ENCODE peak calls at places on chromosomes 3 and 15, in six cellular contexts. S is lung, N is mucosa of descending colon, W is Panc1, U is GM20000, Q is PC-9. T is an unnamed sample.

GRCh38 chr3:40306336-40306735 is 3.2 kb upstream of the EIF1B start:
- DNase-seq in W (no peak), Q (no peak), N (no peak), U (no peak), S (no peak), T (no peak)

GRCh38 chr3:156605686-156606605 is 51.0 kb upstream of the SSR3 start:
- DNase-seq in S (peak; percentile 87), N (no peak), U (peak; percentile 20), W (no peak), Q (peak; percentile 82), T (peak; percentile 78)

GRCh38 chr3:23623841-23624240 is 181.9 kb upstream of the UBE2E1 start:
- DNase-seq in Q (no peak), W (no peak), U (no peak), N (no peak), S (no peak), T (no peak)

GRCh38 chr3:10253731-10254130 is 5.5 kb downstream of the TATDN2 start:
- DNase-seq in U (no peak), W (no peak), Q (no peak), S (no peak), N (no peak), T (no peak)

GRCh38 chr3:138912237-138912636 is 34.7 kb downstream of the FOXL2 start:
- DNase-seq in N (no peak), U (no peak), W (no peak), Q (no peak), S (no peak), T (no peak)

GRCh38 chr3:23615068-23615467 is 190.7 kb upstream of the UBE2E1 start:
- DNase-seq in S (no peak), W (no peak), N (no peak), Q (no peak), U (no peak), T (no peak)

GRCh38 chr3:55297235-55297634 is 189.9 kb downstream of the WNT5A start:
- DNase-seq in W (no peak), Q (no peak), U (no peak), N (no peak), S (no peak), T (no peak)

GRCh38 chr15:85831415-85832113 is 36.8 kb upstream of the KLHL25 start:
- DNase-seq in Q (no peak), U (peak; percentile 40), W (no peak), N (peak; percentile 61), S (peak; percentile 41), T (peak; percentile 62)

GRCh38 chr15:73346735-73347312 is 21.9 kb downstream of the HCN4 start:
- DNase-seq in U (peak; percentile 67), W (no peak), Q (peak; percentile 48), N (no peak), S (peak; percentile 69), T (peak; percentile 12)

GRCh38 chr3:140505256-140505655 is 172.6 kb upstream of the TRIM42 start:
- DNase-seq in W (no peak), Q (no peak), U (peak; percentile 48), S (no peak), N (no peak), T (peak; percentile 13)

GRCh38 chr3:71636482-71636881 is 53.0 kb upstream of the FOXP1 start:
- DNase-seq in U (no peak), W (no peak), Q (no peak), N (no peak), S (no peak), T (no peak)

GRCh38 chr15:89662893-89663673 is 7.8 kb upstream of the KIF7 start:
- DNase-seq in U (peak; percentile 8), Q (peak; percentile 91), S (peak; percentile 36), W (no peak), N (peak; percentile 85), T (peak; percentile 94)

GRCh38 chr15:64134322-64134829 is 17.2 kb upstream of the SNX22 start:
- DNase-seq in N (no peak), W (no peak), Q (no peak), S (peak; percentile 72), U (no peak), T (peak; percentile 39)

GRCh38 chr3:125059488-125060245 is 3.9 kb upstream of the HEG1 start:
- DNase-seq in U (no peak), Q (no peak), N (no peak), W (no peak), S (no peak), T (peak; percentile 56)

GRCh38 chr15:51830279-51830806 is 890 bp downstream of the TMOD3 start:
- DNase-seq in Q (peak; percentile 39), W (no peak), U (peak; percentile 33), N (no peak), S (no peak), T (peak; percentile 41)

GRCh38 chr3:196528639-196529233 is 13.6 kb upstream of the SMCO1 start:
- DNase-seq in U (peak; percentile 97), Q (peak; percentile 59), S (peak; percentile 69), W (no peak), N (peak; percentile 80), T (peak; percentile 62)

GRCh38 chr3:45273681-45274515 is 47.8 kb upstream of the TMEM158 start:
- DNase-seq in Q (peak; percentile 48), U (no peak), N (no peak), S (no peak), W (no peak), T (peak; percentile 25)

GRCh38 chr3:169362261-169362660 is 301.3 kb downstream of the MECOM start:
- DNase-seq in U (no peak), W (no peak), N (no peak), S (peak; percentile 33), Q (no peak), T (peak; percentile 22)

GRCh38 chr15:61227269-61228024 is 1.7 kb downstream of the RORA start:
- DNase-seq in S (peak; percentile 32), Q (peak; percentile 60), N (no peak), W (no peak), U (no peak), T (peak; percentile 65)

GRCh38 chr15:100383302-100384107 is 41.7 kb upstream of the ADAMTS17 start:
- DNase-seq in U (peak; percentile 19), W (no peak), N (no peak), Q (peak; percentile 39), S (peak; percentile 38), T (peak; percentile 8)

GRCh38 chr15:55196011-55196410 is 730 bp downstream of the RSL24D1 start:
- DNase-seq in S (no peak), Q (no peak), U (no peak), N (no peak), W (no peak), T (no peak)

GRCh38 chr3:58521002-58521670 is 15.9 kb downstream of the ACOX2 start:
- DNase-seq in S (no peak), W (no peak), Q (no peak), N (no peak), U (no peak), T (peak; percentile 47)

GRCh38 chr15:55744026-55744655 is 1.2 kb upstream of the PRTG start:
- DNase-seq in Q (no peak), W (no peak), U (no peak), S (no peak), N (no peak), T (no peak)

GRCh38 chr3:71244153-71245051 is 339.1 kb downstream of the FOXP1 start:
- DNase-seq in N (no peak), Q (no peak), U (no peak), W (no peak), S (no peak), T (peak; percentile 63)

DNA sequence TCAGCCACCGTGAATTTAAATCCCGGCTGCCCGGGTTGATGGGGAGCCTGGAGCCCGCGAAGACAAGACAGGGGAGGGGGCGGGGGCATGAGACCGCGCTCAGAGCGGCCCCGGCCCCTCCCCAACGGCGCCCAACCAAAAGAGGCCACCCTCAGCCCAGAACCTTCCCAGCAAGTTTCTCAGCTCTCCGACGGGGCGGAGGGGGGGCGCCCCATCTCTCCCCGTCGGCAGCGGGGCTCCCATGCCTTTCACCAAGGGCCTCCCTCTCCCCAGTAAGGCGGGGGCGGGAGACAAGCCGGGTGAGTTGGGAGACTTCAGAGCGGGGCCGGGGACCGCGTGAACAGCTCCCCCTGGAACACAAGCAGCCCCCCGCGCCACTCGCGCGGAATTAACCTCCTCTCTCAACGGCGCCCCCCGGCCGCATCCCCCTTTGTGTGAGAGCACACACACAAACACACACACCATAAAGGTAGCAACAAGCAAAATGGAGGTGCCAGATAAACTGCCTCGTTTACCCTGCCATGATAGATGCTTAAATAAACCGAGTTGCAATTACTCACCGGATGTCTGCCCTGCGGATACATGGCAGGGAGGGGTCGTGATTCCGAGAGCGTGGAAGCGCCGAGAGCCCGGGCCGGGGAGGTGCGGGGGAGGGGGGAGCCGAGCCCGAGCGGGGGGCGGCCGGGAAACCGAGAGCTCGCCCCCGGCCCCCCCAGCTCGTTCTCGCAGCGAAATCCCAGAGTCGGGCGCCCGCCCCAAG is 1.3 kb downstream of the TLE3 start:
- DNase-seq in W (no peak), S (peak; percentile 39), U (peak; percentile 70), Q (peak; percentile 37), N (peak; percentile 79), T (peak; percentile 56)
- TF ChIP-seq CTCF in W (no peak), S (no peak), U (no peak), Q (no peak), N (no peak), T (no peak)

DNA sequence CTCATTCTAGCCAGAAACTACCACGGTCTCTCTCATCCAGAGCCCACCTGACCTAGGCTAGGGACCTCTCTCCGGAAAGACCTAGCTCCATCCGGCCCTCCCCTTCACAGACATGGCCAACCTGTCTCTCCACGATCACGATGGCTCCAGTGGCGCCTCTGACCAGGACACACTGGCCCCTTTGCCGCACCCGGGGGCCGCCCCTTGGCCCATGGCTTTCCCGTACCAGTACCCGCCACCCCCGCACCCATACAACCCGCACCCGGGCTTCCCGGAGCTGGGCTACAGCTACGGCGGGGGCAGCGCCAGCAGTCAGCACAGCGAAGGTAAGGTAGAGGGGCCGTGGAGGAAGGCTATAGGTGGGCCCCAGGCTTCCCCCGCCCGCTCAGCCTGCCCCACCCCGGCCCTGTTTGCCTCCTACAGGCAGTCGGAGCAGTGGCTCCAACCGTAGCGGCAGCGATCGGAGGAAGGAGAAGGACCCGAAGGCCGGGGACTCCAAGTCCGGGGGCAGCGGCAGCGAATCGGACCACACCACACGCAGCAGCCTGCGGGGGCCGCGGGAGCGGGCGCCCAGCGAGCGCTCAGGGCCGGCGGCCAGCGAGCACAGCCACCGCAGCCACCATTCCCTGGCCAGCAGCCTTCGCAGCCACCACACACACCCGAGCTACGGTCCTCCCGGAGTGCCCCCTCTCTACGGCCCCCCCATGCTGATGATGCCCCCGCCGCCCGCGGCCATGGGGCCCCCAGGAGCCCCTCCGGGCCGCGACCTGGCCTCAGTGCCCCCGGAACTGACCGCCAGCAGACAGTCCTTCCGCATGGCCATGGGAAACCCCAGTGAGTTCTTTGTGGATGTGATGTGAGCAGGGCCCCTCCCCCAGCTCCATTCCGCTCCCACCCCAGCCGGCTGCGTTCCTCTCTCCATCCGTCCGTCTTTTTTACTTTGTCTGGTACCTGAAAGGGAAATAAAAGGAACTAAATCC is 4.5 kb upstream of the AP2M1 start:
- DNase-seq in U (no peak), S (no peak), N (no peak), Q (no peak), W (no peak), T (no peak)
- TF ChIP-seq CTCF in U (no peak), S (no peak), N (no peak), Q (no peak), W (no peak), T (no peak)

GRCh38 chr3:112654979-112655378 is 14.0 kb upstream of the CCDC80 start:
- DNase-seq in S (no peak), U (no peak), Q (no peak), W (no peak), N (no peak), T (no peak)
- TF ChIP-seq CTCF in S (no peak), U (no peak), Q (peak; percentile 43), W (peak; percentile 32), N (no peak), T (peak; percentile 10)

DNA sequence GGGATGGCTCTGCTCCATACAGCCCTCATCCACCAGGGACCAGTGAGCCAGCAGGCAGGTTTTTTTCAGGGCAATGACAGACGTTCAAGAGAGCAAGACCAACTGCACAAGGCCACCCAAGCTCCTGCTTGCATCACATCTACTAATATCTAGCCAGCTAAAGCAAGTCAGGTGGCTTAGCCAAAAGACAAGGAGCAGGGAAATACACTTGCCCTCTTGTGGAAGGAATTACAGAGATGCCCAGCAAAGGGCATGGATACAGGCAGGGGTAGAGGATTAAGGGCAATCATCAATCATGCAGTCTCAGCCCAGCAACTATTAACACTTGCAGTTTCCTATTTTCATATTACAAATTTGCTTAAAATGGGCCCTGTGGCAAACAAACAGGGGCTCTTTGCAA is 81.5 kb upstream of the NTRK3 start:
- DNase-seq in W (no peak), U (no peak), S (no peak), Q (no peak), N (no peak), T (no peak)
- TF ChIP-seq CTCF in W (peak; percentile 11), U (no peak), S (no peak), Q (no peak), N (no peak), T (no peak)

T was measured in fibroblast of mammary gland.